ENCODE peak calls at places on chromosome 21, in six cellular contexts. M is AG04450, I is ascending aorta, K is AG09309, B is fibroblast of the aortic adventitia, P is brain microvascular endothelial cell. U is an unnamed sample.

GRCh38 chr21:31264574-31264973 is 79.5 kb downstream of the TIAM1 start:
- DNase-seq in M (no peak), I (no peak), K (no peak), B (no peak), P (no peak), U (no peak)

GRCh38 chr21:41630249-41630648 is 122.3 kb upstream of the TMPRSS2 start:
- DNase-seq in M (peak), I (peak), K (peak), B (peak), P (peak), U (peak)

GRCh38 chr21:41559658-41560599 is 52.0 kb upstream of the TMPRSS2 start:
- DNase-seq in M (no peak), I (no peak), K (peak), B (peak), P (peak), U (no peak)

GRCh38 chr21:31566611-31567010 is 92.9 kb upstream of the SOD1 start:
- DNase-seq in M (no peak), I (no peak), K (no peak), B (no peak), P (no peak), U (no peak)

GRCh38 chr21:33025471-33026298 is at the start of gene OLIG2:
- DNase-seq in M (no peak), I (no peak), K (no peak), B (no peak), P (no peak), U (no peak)

GRCh38 chr21:37445228-37445627 is 78.7 kb downstream of the DYRK1A start:
- DNase-seq in M (peak), I (no peak), K (peak), B (peak), P (no peak), U (no peak)

GRCh38 chr21:39385299-39386145 is 36.6 kb upstream of the HMGN1 start:
- DNase-seq in M (peak), I (peak), K (peak), B (peak), P (peak), U (peak)

GRCh38 chr21:42539342-42539741 is 25.7 kb downstream of the SLC37A1 start:
- DNase-seq in M (no peak), I (no peak), K (no peak), B (no peak), P (no peak), U (no peak)

GRCh38 chr21:42403611-42404231 is at the start of gene UBASH3A:
- DNase-seq in M (no peak), I (no peak), K (no peak), B (no peak), P (no peak), U (peak)

GRCh38 chr21:10418649-10419048 is 102.7 kb upstream of the TPTE start:
- DNase-seq in M (no peak), I (no peak), K (no peak), B (no peak), P (no peak), U (no peak)

GRCh38 chr21:23578027-23578426 is 2029.3 kb downstream of the MRPL39 start:
- DNase-seq in M (no peak), I (no peak), K (no peak), B (no peak), P (no peak), U (no peak)

GRCh38 chr21:25421327-25422028 is 185.8 kb downstream of the MRPL39 start:
- DNase-seq in M (peak), I (no peak), K (peak), B (peak), P (peak), U (peak)

GRCh38 chr21:26966978-26967913 is at the start of gene ADAMTS5:
- DNase-seq in M (no peak), I (peak), K (peak), B (peak), P (peak), U (peak)

GRCh38 chr21:31872452-31873274 is at the start of gene HUNK:
- DNase-seq in M (no peak), I (no peak), K (no peak), B (peak), P (peak), U (peak)

GRCh38 chr21:32569261-32570230 is 15.8 kb downstream of the TCP10L start:
- DNase-seq in M (peak), I (peak), K (peak), B (peak), P (peak), U (peak)

GRCh38 chr21:39670741-39671140 is 58.0 kb downstream of the B3GALT5 start:
- DNase-seq in M (no peak), I (no peak), K (no peak), B (no peak), P (no peak), U (no peak)

GRCh38 chr21:20902511-20902910 is 95.7 kb upstream of the NCAM2 start:
- DNase-seq in M (no peak), I (no peak), K (no peak), B (no peak), P (no peak), U (no peak)

GRCh38 chr21:37198989-37199924 is 67.9 kb downstream of the VPS26C start:
- DNase-seq in M (no peak), I (no peak), K (no peak), B (peak), P (peak), U (peak)

DNA sequence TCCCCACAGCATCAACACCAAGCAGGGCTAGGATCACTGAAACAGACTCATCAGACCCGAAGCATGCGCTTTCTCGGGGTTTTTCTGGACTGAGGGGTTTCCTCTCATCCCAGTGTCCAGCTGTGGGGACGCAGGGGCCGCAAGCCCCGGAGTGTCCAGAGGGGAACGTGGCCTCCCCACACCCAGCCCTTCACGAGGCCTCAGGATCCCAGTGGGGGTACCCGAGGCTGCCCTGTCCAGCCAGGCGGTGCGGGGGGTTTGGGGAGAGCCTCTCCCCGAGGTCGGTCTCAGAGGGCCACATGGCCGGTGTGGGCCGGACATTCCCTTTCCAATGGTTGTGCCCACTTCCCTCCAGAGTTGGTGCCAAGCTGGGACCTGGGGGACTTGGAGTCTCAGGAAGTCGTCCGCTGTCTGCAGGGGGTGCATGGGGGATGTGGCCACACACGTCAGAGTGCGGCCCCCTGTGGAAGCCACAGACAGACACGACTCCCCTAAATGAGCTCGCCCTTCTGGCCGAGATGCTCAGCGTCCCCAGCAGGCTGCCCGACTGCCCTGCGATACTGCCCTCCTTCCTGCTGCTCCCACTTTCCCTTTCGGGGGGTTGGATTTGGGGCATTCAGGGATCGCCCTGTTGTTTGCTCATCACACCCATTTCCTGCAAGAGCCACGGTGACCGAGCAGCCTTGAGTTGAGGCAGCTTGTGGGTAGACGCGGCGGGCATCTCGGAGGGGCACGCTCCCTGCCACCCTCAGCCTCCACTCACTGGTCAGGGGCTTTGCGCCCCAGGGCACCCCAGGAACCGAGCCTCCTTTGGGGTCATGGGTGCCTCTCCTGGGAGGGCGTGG is 4.1 kb downstream of the COL6A1 start:
- DNase-seq in M (no peak), I (no peak), K (no peak), B (no peak), P (no peak), U (no peak)
- H3K4me3 ChIP-seq in M (peak), I (no peak), K (peak), B (no peak), P (peak), U (no peak)

GRCh38 chr21:34795152-34796141 is 126.7 kb downstream of the CLIC6 start:
- DNase-seq in M (no peak), I (no peak), K (peak), B (peak), P (no peak), U (peak)
- TF ChIP-seq CTCF in M (no peak), I (no peak), K (peak), B (peak), P (peak), U (peak)

DNA sequence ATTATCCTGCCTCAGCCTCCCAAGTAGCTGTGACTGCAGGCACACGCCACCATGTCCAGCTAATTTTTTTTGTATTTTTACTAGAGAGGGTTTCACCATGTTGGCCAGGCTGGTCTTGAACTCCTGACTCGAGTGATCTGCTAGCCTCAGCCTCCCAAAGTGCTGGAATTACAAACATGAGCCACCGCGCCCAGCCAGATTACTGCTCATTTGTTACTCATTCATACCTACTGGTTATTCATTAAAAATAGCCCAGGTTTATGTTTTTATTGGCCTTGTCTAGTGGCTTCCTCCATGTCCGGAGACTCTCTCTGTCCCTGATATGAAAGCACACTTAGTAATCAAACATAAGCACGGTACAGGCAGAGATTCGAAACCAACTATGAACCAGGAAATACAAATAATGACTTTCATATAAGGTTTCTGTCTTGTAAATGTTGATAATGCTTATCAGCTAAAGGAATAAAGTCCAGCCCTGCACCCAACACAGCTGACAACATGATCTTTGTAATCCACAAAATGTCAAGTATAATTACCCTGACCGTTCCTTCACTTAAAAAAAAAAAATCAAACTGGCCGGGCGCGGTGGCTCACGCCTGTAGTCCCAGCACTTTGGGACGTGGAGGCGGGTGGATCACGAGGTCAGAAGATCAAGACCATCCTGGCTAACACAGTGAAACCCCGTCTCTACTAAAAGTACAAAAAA is 50.4 kb upstream of the CXADR start:
- DNase-seq in M (no peak), I (no peak), K (no peak), B (peak), P (peak), U (peak)
- H3K4me3 ChIP-seq in M (no peak), I (no peak), K (no peak), B (no peak), P (no peak), U (no peak)

GRCh38 chr21:35548904-35549615 is 500.0 kb upstream of the RUNX1 start:
- DNase-seq in M (no peak), I (no peak), K (no peak), B (no peak), P (no peak), U (no peak)
- TF ChIP-seq CTCF in M (no peak), I (no peak), K (no peak), B (no peak), P (no peak), U (no peak)

GRCh38 chr21:46374761-46375389 is 50.9 kb downstream of the PCNT start:
- DNase-seq in M (no peak), I (no peak), K (no peak), B (no peak), P (no peak), U (no peak)
- H3K4me3 ChIP-seq in M (no peak), I (no peak), K (no peak), B (no peak), P (no peak), U (no peak)

DNA sequence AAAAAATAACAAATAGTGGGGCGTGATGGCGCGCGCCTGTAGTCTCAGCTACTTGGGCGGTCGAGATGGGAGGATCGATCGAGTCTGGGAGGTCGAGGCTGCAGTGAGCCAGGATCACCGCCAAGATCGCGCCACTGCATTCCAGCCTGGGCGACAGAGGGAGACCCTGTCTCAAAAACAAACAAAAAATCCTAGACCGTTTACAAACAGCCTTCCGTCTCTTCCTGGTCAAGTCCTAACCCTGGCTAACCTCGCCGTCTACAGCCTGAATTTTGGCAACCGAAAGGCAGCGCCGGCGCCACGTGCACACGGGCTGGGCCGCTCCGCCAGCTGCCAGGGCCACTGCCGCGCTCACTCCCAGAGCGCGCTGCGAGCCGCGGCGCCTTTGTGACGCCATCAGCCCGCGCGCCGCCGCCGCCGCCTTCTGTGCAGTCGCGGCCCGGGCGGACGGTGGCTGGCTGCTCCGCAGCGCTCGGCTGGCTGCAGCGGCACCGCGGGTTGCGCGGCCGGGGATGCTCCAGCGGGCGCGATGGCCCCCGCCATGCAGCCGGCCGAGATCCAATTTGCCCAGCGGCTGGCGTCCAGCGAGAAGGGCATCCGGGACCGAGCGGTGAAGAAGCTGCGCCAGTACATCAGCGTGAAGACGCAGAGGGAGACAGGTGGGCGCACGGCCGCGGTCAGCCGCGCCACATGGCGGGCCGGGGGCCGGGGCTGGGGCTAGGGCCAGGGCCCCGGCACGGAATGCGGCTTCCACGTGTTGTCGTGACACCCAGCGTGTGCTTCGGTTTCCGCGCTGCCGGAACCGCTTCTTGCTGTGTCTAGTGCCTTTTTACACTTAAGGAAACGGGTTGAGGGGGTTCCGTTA is at the start of the genes HSF2BP and RRP1B:
- DNase-seq in M (no peak), I (peak), K (peak), B (peak), P (peak), U (peak)
- TF ChIP-seq CTCF in M (peak), I (no peak), K (no peak), B (no peak), P (peak), U (peak)

GRCh38 chr21:14545906-14546480 is at the start of gene SAMSN1:
- DNase-seq in M (no peak), I (peak), K (no peak), B (peak), P (peak), U (peak)

GRCh38 chr21:14550200-14550599 is 4.1 kb upstream of the SAMSN1 start:
- DNase-seq in M (no peak), I (no peak), K (no peak), B (no peak), P (no peak), U (no peak)

GRCh38 chr21:14548751-14549150 is 2.6 kb upstream of the SAMSN1 start:
- DNase-seq in M (no peak), I (no peak), K (no peak), B (no peak), P (no peak), U (peak)

GRCh38 chr21:14551741-14552140 is 5.6 kb upstream of the SAMSN1 start:
- DNase-seq in M (no peak), I (no peak), K (no peak), B (no peak), P (no peak), U (no peak)

GRCh38 chr21:14547834-14548513 is 1.9 kb upstream of the SAMSN1 start:
- DNase-seq in M (no peak), I (no peak), K (no peak), B (no peak), P (no peak), U (peak)
- H3K4me3 ChIP-seq in M (no peak), I (no peak), K (no peak), B (no peak), P (no peak), U (no peak)

DNA sequence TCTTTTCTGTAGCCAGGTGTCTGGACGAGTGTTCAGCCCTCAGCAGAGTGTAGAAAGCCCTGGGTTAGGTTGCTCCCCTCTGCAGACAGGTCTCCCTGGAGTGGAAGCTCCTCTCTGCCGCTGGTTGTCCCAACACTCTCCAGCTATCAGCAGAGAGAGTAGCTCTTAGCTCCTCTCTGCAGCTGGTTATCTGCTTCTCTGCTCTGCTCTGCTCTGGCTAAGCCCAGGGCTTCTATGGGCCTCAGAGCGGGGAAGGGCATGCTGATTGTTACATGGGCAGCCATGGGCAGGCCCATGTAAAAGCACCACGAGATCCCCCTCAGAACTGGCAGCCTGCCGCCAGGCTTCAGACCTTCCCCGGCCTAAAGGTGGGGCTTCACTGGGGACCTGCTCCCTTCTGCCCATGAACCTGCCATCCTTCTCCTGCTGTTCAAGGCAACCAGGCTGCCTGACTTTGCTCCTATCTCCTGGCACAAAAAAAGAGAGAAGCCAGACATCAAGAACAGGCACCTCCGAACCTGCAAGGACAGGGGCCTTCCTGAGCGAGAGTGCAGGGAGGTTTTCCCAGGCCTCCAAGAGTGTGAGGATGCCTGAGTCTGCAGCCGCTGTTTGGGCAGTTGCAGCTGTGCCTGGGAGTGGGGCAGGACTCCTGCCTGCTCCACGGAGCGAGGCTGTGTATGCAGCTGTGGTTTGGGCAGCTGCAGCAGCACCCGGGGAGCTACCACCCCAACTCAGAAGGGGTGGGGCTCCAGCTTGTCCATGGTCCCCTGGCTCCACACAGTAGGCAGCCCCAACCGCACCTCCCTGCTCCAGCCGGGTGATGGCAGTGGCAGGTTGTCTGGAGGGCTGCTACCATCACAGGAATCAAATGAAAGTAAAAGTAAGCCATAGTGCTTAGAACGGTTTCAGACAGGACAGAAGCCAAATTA is 973.7 kb downstream of the LTN1 start:
- DNase-seq in M (no peak), I (no peak), K (no peak), B (no peak), P (no peak), U (peak)
- TF ChIP-seq CTCF in M (no peak), I (no peak), K (no peak), B (peak), P (peak), U (peak)